ENCODE peak calls at places on chromosome 20, in five cellular contexts. T is pancreas, S is neural crest cell, L is sigmoid colon, Y is thoracic aorta. B is an unnamed sample.

GRCh38 chr20:37441023-37441422 is 80.0 kb upstream of the NNAT start:
- DNase-seq in S (no peak), Y (no peak), T (no peak), L (no peak), B (no peak)

GRCh38 chr20:23136893-23137745 is 51.0 kb upstream of the CD93 start:
- DNase-seq in T (no peak), Y (no peak), S (no peak), L (peak; percentile 57), B (no peak)

GRCh38 chr20:47502801-47503239 is 1.1 kb downstream of the NCOA3 start:
- DNase-seq in T (no peak), S (no peak), L (no peak), Y (no peak), B (no peak)

GRCh38 chr20:57665589-57665971 is 44.2 kb downstream of the PMEPA1 start:
- DNase-seq in S (no peak), L (peak; percentile 37), T (peak; percentile 6), Y (no peak), B (peak; percentile 42)

GRCh38 chr20:37453836-37454235 is 67.2 kb upstream of the NNAT start:
- DNase-seq in Y (no peak), T (no peak), S (no peak), L (peak; percentile 30), B (no peak)

GRCh38 chr20:40963505-40963845 is 65.1 kb upstream of the TOP1 start:
- DNase-seq in S (no peak), L (peak; percentile 6), Y (no peak), T (no peak), B (no peak)

GRCh38 chr20:46283426-46283825 is 24.9 kb downstream of the CDH22 start:
- DNase-seq in T (no peak), L (no peak), S (no peak), Y (no peak), B (no peak)

GRCh38 chr20:15143478-15143877 is 806.1 kb upstream of the FLRT3 start:
- DNase-seq in T (no peak), S (no peak), L (no peak), Y (no peak), B (no peak)

GRCh38 chr20:58855506-58856314 is 3.2 kb downstream of the GNAS start:
- DNase-seq in Y (no peak), S (no peak), L (no peak), T (peak; percentile 42), B (no peak)

GRCh38 chr20:6583134-6583738 is 184.2 kb upstream of the BMP2 start:
- DNase-seq in Y (no peak), L (peak; percentile 67), T (peak; percentile 32), S (peak; percentile 18), B (no peak)

DNA sequence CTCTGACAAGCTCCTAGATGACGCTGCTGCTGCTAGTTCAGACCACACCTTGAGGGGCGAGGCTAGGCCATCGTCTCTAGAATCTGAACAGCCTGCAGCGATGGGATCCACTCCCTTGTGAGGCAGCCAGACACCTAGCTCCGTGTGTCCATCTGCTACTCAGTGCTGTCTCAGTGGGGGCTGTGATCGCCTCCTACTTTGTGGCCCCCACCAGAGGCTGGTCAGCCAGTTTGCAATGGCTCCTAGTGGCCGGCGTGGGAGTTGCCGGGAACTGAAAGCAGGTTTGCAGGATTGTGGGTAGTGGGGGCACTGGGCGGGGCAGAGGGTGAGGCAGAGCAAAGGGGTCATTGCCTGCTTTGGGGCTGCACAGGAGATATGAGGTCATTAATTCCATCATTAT is 2.8 kb downstream of the CCN5 start:
- DNase-seq in S (no peak), L (peak; percentile 59), T (no peak), Y (no peak), B (no peak)
- TF ChIP-seq CTCF in S (peak; percentile 49), L (no peak), T (no peak), Y (peak; percentile 44), B (peak; percentile 64)

GRCh38 chr20:33668791-33669155 is 2.0 kb downstream of the ACTL10 start:
- DNase-seq in S (no peak), T (no peak), L (no peak), Y (no peak), B (no peak)

GRCh38 chr20:33664762-33665144 is 2.0 kb upstream of the ACTL10 start:
- DNase-seq in L (no peak), Y (no peak), T (peak; percentile 50), S (no peak), B (no peak)

GRCh38 chr20:33667245-33668086 is 723 bp downstream of the ACTL10 start:
- DNase-seq in T (peak; percentile 90), Y (no peak), L (peak; percentile 86), S (peak; percentile 39), B (no peak)

GRCh38 chr20:33668087-33668790 is 1.5 kb downstream of the ACTL10 start:
- DNase-seq in Y (no peak), T (peak; percentile 95), L (peak; percentile 93), S (peak; percentile 78), B (no peak)

GRCh38 chr20:33666293-33667244 is at the start of gene ACTL10:
- DNase-seq in L (peak; percentile 100), S (peak; percentile 88), Y (peak; percentile 95), T (peak; percentile 99), B (no peak)
- TF ChIP-seq CTCF in L (peak; percentile 30), S (no peak), Y (peak; percentile 25), T (peak; percentile 14), B (peak; percentile 34)

GRCh38 chr20:36206068-36206467 is 30.2 kb upstream of the AAR2 start:
- DNase-seq in T (no peak), S (no peak), L (no peak), Y (no peak), B (no peak)
- TF ChIP-seq CTCF in T (no peak), S (no peak), L (no peak), Y (no peak), B (no peak)

GRCh38 chr20:3486850-3487249 is 16.0 kb downstream of the ATRN start:
- DNase-seq in L (no peak), T (no peak), Y (no peak), S (no peak), B (no peak)
- TF ChIP-seq CTCF in L (no peak), T (no peak), Y (no peak), S (no peak), B (no peak)

GRCh38 chr20:5070081-5070480 is 49.7 kb downstream of the PCNA start:
- DNase-seq in S (no peak), T (no peak), Y (no peak), L (no peak), B (no peak)
- TF ChIP-seq CTCF in S (no peak), T (no peak), Y (no peak), L (no peak), B (no peak)

GRCh38 chr20:20530428-20531151 is 162.7 kb downstream of the INSM1 start:
- DNase-seq in T (no peak), L (no peak), Y (no peak), S (no peak), B (no peak)
- TF ChIP-seq CTCF in T (no peak), L (no peak), Y (no peak), S (no peak), B (no peak)

GRCh38 chr20:62516345-62516744 is 40.5 kb upstream of the GATA5 start:
- DNase-seq in T (no peak), S (no peak), L (no peak), Y (no peak), B (no peak)
- TF ChIP-seq CTCF in T (peak; percentile 11), S (peak; percentile 48), L (peak; percentile 24), Y (no peak), B (peak; percentile 56)